ENCODE peak calls at places on chromosomes 11 and 22, in ten cellular contexts. D is IMR-90, Z is transverse colon, F is uterus, Y is body of pancreas, I is heart left ventricle, M is adrenal gland, E is esophagus squamous epithelium, T is stomach, A is testis. S is an unnamed sample.

GRCh38 chr11:109088061-109088460 is 333.9 kb upstream of the C11orf87 start:
- DNase-seq in M (no peak), F (no peak), T (no peak), E (no peak), I (no peak), Z (no peak), D (no peak), A (no peak), Y (no peak), S (no peak)

GRCh38 chr11:110198031-110198729 is 98.2 kb downstream of the RDX start:
- DNase-seq in A (no peak), Y (no peak), E (no peak), T (no peak), M (peak; percentile 52), Z (no peak), F (no peak), D (peak; percentile 63), I (no peak), S (peak; percentile 36)

GRCh38 chr22:49224243-49224642 is 603.4 kb downstream of the BRD1 start:
- DNase-seq in A (no peak), T (no peak), F (no peak), I (no peak), Z (no peak), M (no peak), E (no peak), D (no peak), Y (no peak), S (peak; percentile 50)

GRCh38 chr22:45246060-45246985 is 5.6 kb upstream of the KIAA0930 start:
- DNase-seq in F (peak; percentile 78), T (peak; percentile 81), I (no peak), M (peak; percentile 82), E (no peak), Y (peak; percentile 96), A (no peak), Z (peak; percentile 79), D (peak; percentile 99), S (peak; percentile 73)

GRCh38 chr22:31893460-31893859 is 50.9 kb upstream of the YWHAH start:
- DNase-seq in M (peak; percentile 69), A (no peak), T (peak; percentile 29), F (no peak), Y (peak; percentile 4), Z (no peak), E (no peak), D (no peak), I (no peak), S (no peak)

GRCh38 chr11:12950681-12951080 is 58.4 kb upstream of the RASSF10 start:
- DNase-seq in D (peak; percentile 43), I (no peak), A (no peak), F (no peak), E (no peak), M (no peak), T (no peak), Z (no peak), Y (no peak), S (no peak)

GRCh38 chr11:2317354-2318050 is 15.7 kb downstream of the TSPAN32 start:
- DNase-seq in M (no peak), I (no peak), A (no peak), T (no peak), F (no peak), Y (peak; percentile 0), Z (no peak), E (no peak), D (no peak), S (no peak)

GRCh38 chr11:443542-444199 is 1.9 kb upstream of the ANO9 start:
- DNase-seq in I (no peak), Z (no peak), T (no peak), A (no peak), F (no peak), E (no peak), Y (no peak), M (no peak), D (peak; percentile 12), S (no peak)

GRCh38 chr11:2089536-2090165 is 49.5 kb downstream of the IGF2 start:
- DNase-seq in Y (no peak), F (no peak), A (peak; percentile 22), Z (no peak), E (no peak), M (peak; percentile 38), D (peak; percentile 11), T (peak; percentile 24), I (no peak), S (peak; percentile 67)

GRCh38 chr11:74754507-74755255 is 6.0 kb downstream of the RNF169 start:
- DNase-seq in M (no peak), F (no peak), A (no peak), D (peak; percentile 96), I (no peak), Z (no peak), E (no peak), T (no peak), Y (no peak), S (no peak)

GRCh38 chr11:15944460-15944859 is 411.9 kb downstream of the SOX6 start:
- DNase-seq in Z (peak; percentile 48), M (no peak), Y (no peak), T (peak; percentile 35), D (peak; percentile 12), A (no peak), E (no peak), I (no peak), F (no peak), S (peak; percentile 4)

GRCh38 chr11:35207471-35208403 is 68.8 kb downstream of the CD44 start:
- DNase-seq in F (no peak), M (no peak), T (no peak), I (no peak), A (no peak), Y (no peak), E (no peak), D (peak; percentile 57), Z (no peak), S (no peak)

GRCh38 chr11:75450826-75451783 is 18.1 kb upstream of the KLHL35 start:
- DNase-seq in D (no peak), E (no peak), I (no peak), F (no peak), T (no peak), A (peak; percentile 54), M (no peak), Y (no peak), Z (no peak), S (no peak)

GRCh38 chr11:76083563-76084451 is 122.5 kb downstream of the WNT11 start:
- DNase-seq in E (no peak), T (no peak), F (no peak), Y (no peak), A (no peak), I (no peak), M (no peak), Z (no peak), D (no peak), S (no peak)

GRCh38 chr22:44410396-44411056 is 87.5 kb downstream of the RTL6 start:
- DNase-seq in E (no peak), I (peak; percentile 43), D (no peak), T (peak; percentile 62), Z (no peak), M (no peak), Y (no peak), F (no peak), A (no peak), S (peak; percentile 83)

GRCh38 chr11:46444305-46444704 is 52.7 kb upstream of the CHRM4 start:
- DNase-seq in I (no peak), T (no peak), Z (no peak), A (no peak), D (peak; percentile 34), E (no peak), M (no peak), F (no peak), Y (no peak), S (no peak)

GRCh38 chr11:70862093-70862492 is 390.3 kb downstream of the SHANK2 start:
- DNase-seq in F (no peak), Z (no peak), A (no peak), T (no peak), D (no peak), I (no peak), M (no peak), E (no peak), Y (no peak), S (no peak)

GRCh38 chr11:45320366-45320765 is 34.2 kb upstream of the SYT13 start:
- DNase-seq in A (no peak), T (no peak), Y (no peak), M (no peak), Z (no peak), D (no peak), I (no peak), E (no peak), F (no peak), S (no peak)
- TF ChIP-seq CTCF in A (no peak), T (no peak), Y (no peak), M (no peak), Z (no peak), D (no peak), I (no peak), E (no peak), F (no peak), S (no peak)

GRCh38 chr11:65315204-65315865 is 669 bp downstream of the CDC42EP2 start:
- DNase-seq in F (peak; percentile 85), E (no peak), T (peak; percentile 77), I (peak; percentile 85), M (peak; percentile 80), D (peak; percentile 68), A (peak; percentile 83), Z (peak; percentile 85), Y (peak; percentile 70), S (no peak)
- TF ChIP-seq POLR2A in F (no peak), E (no peak), T (no peak), I (peak; percentile 18), M (no peak), D (peak; percentile 25), A (no peak), Z (no peak), Y (no peak), S (no peak)

GRCh38 chr11:124793466-124794278 is 6.5 kb downstream of the MSANTD2 start:
- DNase-seq in Y (peak; percentile 51), I (no peak), A (peak; percentile 25), T (no peak), E (no peak), M (no peak), D (peak; percentile 40), F (no peak), Z (peak; percentile 16), S (no peak)
- TF ChIP-seq CTCF in Y (peak; percentile 63), I (peak; percentile 66), A (peak; percentile 28), T (peak; percentile 30), E (peak; percentile 23), M (peak; percentile 62), D (peak; percentile 65), F (no peak), Z (peak; percentile 65), S (no peak)

DNA sequence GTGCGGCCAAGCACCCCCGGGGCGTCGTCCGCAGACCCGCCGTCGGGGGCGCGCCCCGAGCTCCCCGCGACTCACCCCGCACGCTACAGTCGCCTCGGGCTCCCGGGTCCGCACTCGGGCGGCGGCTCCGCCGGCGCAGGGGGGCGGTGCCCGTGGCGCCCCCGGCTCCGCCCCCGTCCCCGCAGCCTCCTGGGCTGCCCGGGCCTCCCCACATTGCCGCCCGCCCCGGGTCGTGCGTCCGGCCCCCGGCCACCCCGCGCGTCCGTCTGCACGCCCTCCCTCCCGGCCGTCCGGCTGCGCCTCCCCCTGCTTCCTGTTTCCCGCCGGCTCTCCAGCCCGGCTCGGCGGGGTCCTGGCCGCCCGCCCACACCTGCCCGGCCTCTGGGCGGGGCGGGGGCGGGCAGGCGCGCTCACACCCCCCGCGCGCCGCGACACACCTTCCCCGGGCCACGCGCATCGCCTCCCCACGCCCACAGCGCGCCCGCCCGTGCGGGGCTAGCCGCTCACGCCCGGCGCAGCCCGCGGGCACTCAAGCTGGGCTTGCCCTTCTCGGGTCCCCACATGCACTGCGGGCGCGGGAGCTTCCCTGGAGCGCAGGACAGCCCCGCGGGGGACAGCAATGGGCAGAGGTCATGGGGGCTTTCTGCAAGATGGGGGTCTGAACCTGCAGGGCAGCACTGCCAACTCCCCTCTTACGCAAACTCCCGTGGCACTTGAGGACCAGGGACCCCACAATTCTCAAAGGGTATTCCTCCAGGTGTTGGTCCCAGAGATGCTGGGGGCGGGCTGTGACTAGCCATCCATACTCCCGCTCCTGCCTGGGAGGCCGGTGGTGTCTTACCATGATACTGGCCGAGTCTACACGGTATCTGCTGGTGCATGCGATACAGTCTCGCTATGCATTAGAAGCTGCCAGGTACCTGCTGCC is at the start of gene CARD10:
- DNase-seq in Y (no peak), A (peak; percentile 46), I (peak; percentile 71), M (no peak), E (no peak), D (no peak), Z (peak; percentile 68), T (peak; percentile 68), F (no peak), S (no peak)
- TF ChIP-seq POLR2A in Y (peak; percentile 18), A (no peak), I (peak; percentile 14), M (peak; percentile 15), E (peak; percentile 13), D (peak; percentile 28), Z (no peak), T (no peak), F (no peak), S (no peak)